ENCODE peak calls at places on chromosomes 7 and 10, in six cellular contexts. J is mesendoderm, W is ovary, L is right atrium auricular region, O is mammary epithelial cell, T is fibroblast of lung. R is an unnamed sample. For H3K4me1, the result is how much of the 10 kb centered on the place peaks cover.

GRCh38 chr10:119237722-119238436 is 30.5 kb downstream of the GRK5 start:
- DNase-seq in J (peak), W (peak), L (no peak), O (no peak), T (no peak), R (no peak)

GRCh38 chr10:124657806-124658205 is 86.4 kb downstream of the FAM53B start:
- DNase-seq in J (no peak), W (no peak), L (no peak), O (no peak), T (peak), R (no peak)

GRCh38 chr10:11647676-11648075 is 36.2 kb upstream of the USP6NL start:
- DNase-seq in J (no peak), W (no peak), L (no peak), O (no peak), T (no peak), R (no peak)

GRCh38 chr10:132300582-132300981 is 7.2 kb downstream of the STK32C start:
- DNase-seq in J (no peak), W (no peak), L (no peak), O (no peak), T (no peak), R (peak)

GRCh38 chr10:6665847-6666246 is 85.8 kb upstream of the PRKCQ start:
- DNase-seq in J (no peak), W (no peak), L (no peak), O (no peak), T (no peak), R (no peak)

GRCh38 chr7:55512635-55513034 is 59.7 kb downstream of the VOPP1 start:
- DNase-seq in J (no peak), W (no peak), L (no peak), O (no peak), T (no peak), R (no peak)

GRCh38 chr10:62183442-62183841 is 85.2 kb downstream of the RTKN2 start:
- DNase-seq in J (no peak), W (no peak), L (no peak), O (peak), T (peak), R (no peak)

GRCh38 chr7:9250876-9251275 is 817.5 kb downstream of the NXPH1 start:
- DNase-seq in J (peak), W (no peak), L (no peak), O (no peak), T (no peak), R (no peak)

DNA sequence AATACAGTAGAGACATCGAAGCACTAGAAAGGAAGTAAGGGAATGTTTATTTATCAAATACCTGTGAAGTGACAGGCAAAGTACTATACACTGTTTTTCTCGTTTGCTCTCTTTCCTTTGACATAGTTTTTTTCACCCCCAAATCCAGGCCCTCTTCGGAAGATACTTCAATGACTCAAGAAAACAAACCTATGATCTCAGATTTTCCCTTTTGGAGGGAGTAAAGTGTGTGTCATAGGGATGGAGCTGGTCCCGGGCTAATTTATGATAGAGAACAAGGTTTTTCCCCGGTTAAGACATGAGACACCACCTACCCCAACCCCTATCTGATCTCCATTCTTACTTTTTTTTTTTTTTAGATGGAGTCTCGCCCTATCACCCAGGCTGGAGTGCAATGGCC is 61.7 kb downstream of the MAP3K8 start:
- DNase-seq in J (no peak), W (no peak), L (no peak), O (no peak), T (peak), R (no peak)
- H3K4me1 ChIP-seq in J (under half), W (under half), L (under half), O (under half), T (under half), R (under half)

DNA sequence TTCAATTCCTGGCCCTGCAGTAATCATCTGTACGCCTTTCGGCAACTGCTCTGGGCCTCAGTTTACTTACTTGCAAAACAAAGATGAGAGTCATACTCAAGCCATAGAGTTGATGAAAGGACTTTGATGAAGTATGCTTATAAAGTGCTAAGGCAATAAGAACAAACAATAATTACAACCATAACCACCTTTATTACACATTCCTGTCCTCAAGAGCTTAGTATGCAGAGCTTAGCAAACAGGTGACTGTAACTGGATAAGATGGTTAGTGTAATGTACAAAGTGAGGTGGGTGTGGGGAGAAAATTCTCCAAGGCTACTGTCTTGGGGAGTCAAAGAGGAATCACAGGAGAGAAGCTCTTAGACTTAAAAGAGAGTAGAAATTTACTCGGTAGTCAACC is 116.9 kb upstream of the AFAP1L2 start:
- DNase-seq in J (no peak), W (no peak), L (no peak), O (no peak), T (no peak), R (no peak)
- H3K4me1 ChIP-seq in J (under half), W (under half), L (under half), O (under half), T (under half), R (under half)

GRCh38 chr7:127390817-127391590 is 1.5 kb downstream of the ZNF800 start:
- DNase-seq in J (no peak), W (no peak), L (no peak), O (no peak), T (no peak), R (no peak)

GRCh38 chr7:127391591-127392181 is 822 bp downstream of the ZNF800 start:
- DNase-seq in J (peak), W (no peak), L (peak), O (peak), T (peak), R (peak)

GRCh38 chr7:127389321-127389720 is 3.2 kb downstream of the ZNF800 start:
- DNase-seq in J (no peak), W (no peak), L (no peak), O (no peak), T (no peak), R (no peak)

GRCh38 chr7:127392182-127392565 is 334 bp downstream of the ZNF800 start:
- DNase-seq in J (peak), W (peak), L (no peak), O (peak), T (peak), R (peak)

DNA sequence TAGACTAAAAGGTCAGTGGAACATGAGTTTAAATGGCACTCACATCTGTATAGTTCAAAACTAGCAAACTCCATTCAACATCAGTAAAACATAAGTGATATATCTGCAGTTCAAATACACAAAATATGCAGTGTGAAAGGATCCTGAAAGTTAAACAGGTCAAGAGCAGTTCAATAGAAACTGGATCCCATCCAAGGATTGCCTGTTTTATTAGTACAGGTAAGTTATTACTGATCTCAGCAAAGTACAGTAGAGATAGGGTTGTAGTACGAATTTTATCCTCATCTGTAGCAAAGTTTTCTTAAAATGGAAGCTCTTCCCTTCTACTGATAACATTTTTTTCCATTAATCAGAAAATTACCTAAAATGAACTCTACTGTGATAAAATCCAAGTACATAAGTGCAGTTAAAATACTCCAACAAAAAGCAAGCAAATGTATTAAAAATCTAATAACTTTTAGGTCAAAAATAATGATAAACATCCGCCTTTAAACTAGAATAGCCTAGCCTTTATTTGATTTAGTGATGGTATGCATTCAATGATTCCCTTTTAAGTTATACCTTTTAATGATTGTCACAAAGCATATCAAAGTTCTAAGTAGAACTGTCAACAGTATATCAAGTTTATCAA is 2.2 kb downstream of the ZNF800 start:
- DNase-seq in J (no peak), W (no peak), L (no peak), O (no peak), T (no peak), R (no peak)
- H3K4me1 ChIP-seq in J (under half), W (under half), L (under half), O (under half), T (under half), R (under half)

DNA sequence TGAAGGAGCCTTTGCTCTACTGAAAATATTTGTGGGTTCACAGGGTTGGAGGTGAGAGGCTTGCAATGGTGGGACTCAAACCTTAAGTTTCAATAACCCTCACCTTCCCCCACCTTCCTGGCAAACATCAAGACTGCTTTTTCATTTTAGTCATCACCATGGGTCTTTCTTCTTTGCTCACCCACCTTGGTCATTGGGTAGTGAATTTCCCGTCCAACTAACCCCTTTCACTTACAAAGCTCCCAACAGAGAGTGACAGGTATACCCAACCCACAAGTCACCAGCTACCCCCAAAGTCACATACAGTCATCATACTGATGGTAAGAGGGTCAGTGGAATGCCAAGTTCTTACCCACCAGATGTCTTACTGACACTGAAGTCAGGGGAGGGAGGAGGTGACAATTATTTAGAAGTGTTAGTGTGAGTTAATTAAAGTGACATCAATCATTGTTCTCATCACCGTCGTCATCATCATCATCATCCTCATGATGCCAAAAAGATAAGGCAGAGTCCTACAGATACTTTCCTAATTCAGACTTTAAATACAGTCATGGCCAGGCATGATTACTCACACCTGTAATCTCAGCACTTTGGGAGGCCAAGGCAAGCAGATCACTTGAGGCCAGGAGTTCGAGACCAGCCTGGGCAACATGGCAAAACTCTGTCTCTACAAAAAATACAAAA is 49.0 kb downstream of the PIK3AP1 start:
- DNase-seq in J (no peak), W (no peak), L (no peak), O (no peak), T (no peak), R (no peak)
- H3K4me1 ChIP-seq in J (under half), W (under half), L (under half), O (under half), T (under half), R (under half)

GRCh38 chr10:79068562-79069324 is at the start of gene ZMIZ1:
- DNase-seq in J (peak), W (peak), L (peak), O (peak), T (peak), R (peak)
- H3K4me1 ChIP-seq in J (under half), W (under half), L (under half), O (under half), T (under half), R (under half)

DNA sequence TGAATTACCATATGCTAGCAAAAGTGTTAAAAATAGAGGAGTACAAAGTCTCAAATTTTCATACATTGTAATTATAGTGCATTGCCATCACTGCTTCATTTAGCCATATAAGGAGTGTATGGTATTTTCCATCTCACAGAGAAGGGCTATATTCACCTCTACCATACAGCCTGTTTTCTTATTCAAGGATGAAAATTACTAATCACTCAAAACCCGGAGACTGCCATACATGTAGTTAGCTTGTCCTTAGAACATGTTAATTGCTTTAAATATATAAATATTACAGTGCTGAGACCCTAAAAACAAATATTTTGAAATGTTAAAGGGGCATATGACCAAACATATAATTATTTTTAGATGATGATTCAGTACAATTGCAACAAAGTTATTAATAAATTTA is 49.4 kb downstream of the CPEB3 start:
- DNase-seq in J (no peak), W (no peak), L (no peak), O (no peak), T (no peak), R (no peak)
- H3K4me1 ChIP-seq in J (under half), W (under half), L (under half), O (under half), T (under half), R (under half)

DNA sequence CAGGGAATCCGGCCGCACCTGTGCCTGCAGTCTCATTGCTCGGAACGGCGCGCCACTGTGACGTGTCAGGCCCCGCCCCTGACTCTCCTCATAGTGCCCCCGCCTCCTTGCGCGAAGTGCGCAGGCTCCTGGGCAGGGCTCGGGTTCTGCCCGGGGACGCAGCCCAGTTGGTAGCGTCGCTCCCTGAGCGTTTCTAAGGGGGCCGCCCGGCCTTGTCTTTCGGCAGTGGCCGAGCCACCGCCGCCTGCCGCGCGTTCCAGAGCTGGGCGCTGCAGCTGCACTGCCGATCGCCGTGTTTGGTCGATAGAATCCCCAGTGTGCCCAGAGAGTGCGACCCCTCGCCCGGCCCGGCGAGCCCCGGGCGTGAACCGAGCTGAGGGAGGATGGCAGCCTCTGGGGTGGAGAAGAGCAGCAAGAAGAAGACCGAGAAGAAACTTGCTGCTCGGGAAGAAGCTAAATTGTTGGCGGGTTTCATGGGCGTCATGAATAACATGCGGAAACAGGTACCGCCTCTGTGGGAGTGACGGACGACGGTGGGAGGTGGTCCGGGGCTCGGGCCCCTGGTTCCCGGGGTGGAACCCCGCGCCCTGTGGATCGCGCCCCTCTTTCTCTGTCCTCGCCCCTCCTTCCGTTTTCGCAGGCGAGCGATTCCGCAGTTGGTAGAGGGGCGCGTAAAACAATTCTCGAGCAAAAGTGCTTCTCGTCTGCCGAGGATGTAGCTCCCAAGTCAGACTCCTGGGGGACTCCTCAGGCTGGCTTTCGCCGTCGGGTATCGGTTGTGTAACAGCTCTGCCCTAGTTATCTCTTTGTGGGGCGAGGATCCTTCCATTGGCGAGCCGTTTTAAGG is at the start of gene KLHL7:
- DNase-seq in J (peak), W (peak), L (peak), O (peak), T (peak), R (peak)
- H3K4me1 ChIP-seq in J (under half), W (under half), L (under half), O (under half), T (under half), R (under half)

GRCh38 chr7:37284805-37285211 is 163.9 kb downstream of the ELMO1 start:
- DNase-seq in J (peak), W (peak), L (peak), O (peak), T (no peak), R (peak)
- H3K4me1 ChIP-seq in J (under half), W (under half), L (under half), O (under half), T (under half), R (under half)

GRCh38 chr10:32953277-32953927 is 4.6 kb downstream of the ITGB1 start:
- DNase-seq in J (no peak), W (no peak), L (no peak), O (peak), T (no peak), R (no peak)
- H3K4me1 ChIP-seq in J (under half), W (under half), L (under half), O (under half), T (under half), R (under half)